ENCODE peak calls at places on chromosomes 12 and 14, in six cellular contexts. One of them, this sample, is unnamed. For H3K36me3, the result is how much of the 10 kb centered on the place peaks cover.

GRCh38 chr14:59826150-59826549 is 44.4 kb downstream of the RTN1 start:
- DNase-seq in GM23248: no peak
- DNase-seq in mammary epithelial cell: no peak
- DNase-seq in tibial artery: no peak
- DNase-seq in GM23338: no peak
- DNase-seq in MG63: no peak
- DNase-seq in this sample: no peak

GRCh38 chr12:58540480-58541299 is 379.6 kb downstream of the LRIG3 start:
- DNase-seq in GM23338: peak
- DNase-seq in mammary epithelial cell: peak
- DNase-seq in GM23248: peak
- DNase-seq in tibial artery: peak
- DNase-seq in MG63: peak
- DNase-seq in this sample: peak

GRCh38 chr12:111686574-111687105 is 787 bp downstream of the ACAD10 start:
- DNase-seq in MG63: no peak
- DNase-seq in GM23338: no peak
- DNase-seq in tibial artery: no peak
- DNase-seq in GM23248: peak
- DNase-seq in mammary epithelial cell: no peak
- DNase-seq in this sample: no peak

GRCh38 chr12:11171953-11172675 is 1.1 kb downstream of the SMIM10L1 start:
- DNase-seq in GM23338: peak
- DNase-seq in mammary epithelial cell: peak
- DNase-seq in tibial artery: no peak
- DNase-seq in MG63: no peak
- DNase-seq in GM23248: peak
- DNase-seq in this sample: no peak

GRCh38 chr12:75814856-75815754 is 216.5 kb downstream of the PHLDA1 start:
- DNase-seq in MG63: peak
- DNase-seq in GM23248: peak
- DNase-seq in GM23338: no peak
- DNase-seq in tibial artery: no peak
- DNase-seq in mammary epithelial cell: peak
- DNase-seq in this sample: no peak

GRCh38 chr12:33192226-33192625 is 247.4 kb downstream of the SYT10 start:
- DNase-seq in GM23338: no peak
- DNase-seq in MG63: no peak
- DNase-seq in tibial artery: no peak
- DNase-seq in GM23248: no peak
- DNase-seq in mammary epithelial cell: no peak
- DNase-seq in this sample: no peak

GRCh38 chr14:92973798-92974372 is 50.9 kb downstream of the CHGA start:
- DNase-seq in MG63: peak
- DNase-seq in GM23338: no peak
- DNase-seq in tibial artery: no peak
- DNase-seq in GM23248: peak
- DNase-seq in mammary epithelial cell: no peak
- DNase-seq in this sample: no peak

GRCh38 chr14:102795060-102795925 is 18.0 kb downstream of the TRAF3 start:
- DNase-seq in MG63: peak
- DNase-seq in GM23248: peak
- DNase-seq in mammary epithelial cell: peak
- DNase-seq in tibial artery: peak
- DNase-seq in GM23338: no peak
- DNase-seq in this sample: peak

GRCh38 chr14:24941719-24942118 is 108.2 kb downstream of the STXBP6 start:
- DNase-seq in MG63: no peak
- DNase-seq in GM23248: no peak
- DNase-seq in tibial artery: no peak
- DNase-seq in GM23338: peak
- DNase-seq in mammary epithelial cell: no peak
- DNase-seq in this sample: no peak

GRCh38 chr14:104800600-104801283 is at the start of gene ZBTB42:
- DNase-seq in GM23338: peak
- DNase-seq in tibial artery: peak
- DNase-seq in GM23248: peak
- DNase-seq in MG63: peak
- DNase-seq in mammary epithelial cell: peak
- DNase-seq in this sample: peak

GRCh38 chr12:48681416-48681737 is 661 bp downstream of the KANSL2 start:
- DNase-seq in MG63: no peak
- DNase-seq in mammary epithelial cell: no peak
- DNase-seq in tibial artery: no peak
- DNase-seq in GM23338: no peak
- DNase-seq in GM23248: peak
- DNase-seq in this sample: peak

GRCh38 chr14:79417961-79418360 is 793.3 kb downstream of the DIO2 start:
- DNase-seq in GM23248: no peak
- DNase-seq in MG63: no peak
- DNase-seq in mammary epithelial cell: no peak
- DNase-seq in GM23338: no peak
- DNase-seq in tibial artery: no peak
- DNase-seq in this sample: no peak

GRCh38 chr14:102891556-102891955 is 30.9 kb upstream of the AMN start:
- DNase-seq in MG63: no peak
- DNase-seq in mammary epithelial cell: no peak
- DNase-seq in GM23338: no peak
- DNase-seq in tibial artery: no peak
- DNase-seq in GM23248: peak
- DNase-seq in this sample: no peak

GRCh38 chr12:122123051-122123760 is 44.6 kb downstream of the MLXIP start:
- DNase-seq in MG63: peak
- DNase-seq in GM23338: peak
- DNase-seq in tibial artery: peak
- DNase-seq in GM23248: peak
- DNase-seq in mammary epithelial cell: peak
- DNase-seq in this sample: peak

GRCh38 chr14:66046035-66046434 is 440.1 kb upstream of the CCDC196 start:
- DNase-seq in GM23338: no peak
- DNase-seq in tibial artery: no peak
- DNase-seq in mammary epithelial cell: no peak
- DNase-seq in MG63: no peak
- DNase-seq in GM23248: peak
- DNase-seq in this sample: no peak

GRCh38 chr12:84889818-84890217 is 22.8 kb downstream of the SLC6A15 start:
- DNase-seq in mammary epithelial cell: no peak
- DNase-seq in MG63: no peak
- DNase-seq in GM23248: no peak
- DNase-seq in tibial artery: no peak
- DNase-seq in GM23338: no peak
- DNase-seq in this sample: no peak

GRCh38 chr12:91555981-91556380 is 373.4 kb upstream of the DCN start:
- DNase-seq in MG63: no peak
- DNase-seq in GM23248: no peak
- DNase-seq in GM23338: no peak
- DNase-seq in tibial artery: no peak
- DNase-seq in mammary epithelial cell: no peak
- DNase-seq in this sample: no peak

GRCh38 chr14:73467800-73468199 is 9.5 kb upstream of the NUMB start:
- DNase-seq in mammary epithelial cell: no peak
- DNase-seq in MG63: no peak
- DNase-seq in GM23248: peak
- DNase-seq in tibial artery: no peak
- DNase-seq in GM23338: no peak
- DNase-seq in this sample: no peak

GRCh38 chr14:104970231-104971068 is 7.7 kb downstream of the AHNAK2 start:
- DNase-seq in GM23248: peak
- DNase-seq in tibial artery: peak
- DNase-seq in MG63: peak
- DNase-seq in mammary epithelial cell: peak
- DNase-seq in GM23338: peak
- DNase-seq in this sample: peak

GRCh38 chr12:15851919-15852318 is 30.3 kb upstream of the STRAP start:
- DNase-seq in mammary epithelial cell: peak
- DNase-seq in MG63: no peak
- DNase-seq in GM23248: peak
- DNase-seq in tibial artery: no peak
- DNase-seq in GM23338: no peak
- DNase-seq in this sample: no peak

GRCh38 chr12:68158427-68158826 is 1.1 kb downstream of the IFNG start:
- DNase-seq in tibial artery: no peak
- DNase-seq in mammary epithelial cell: peak
- DNase-seq in MG63: no peak
- DNase-seq in GM23248: peak
- DNase-seq in GM23338: peak
- DNase-seq in this sample: peak

GRCh38 chr14:99742509-99743487 is 50.4 kb upstream of the EML1 start:
- DNase-seq in GM23338: no peak
- DNase-seq in GM23248: no peak
- DNase-seq in tibial artery: no peak
- DNase-seq in MG63: no peak
- DNase-seq in mammary epithelial cell: no peak
- DNase-seq in this sample: no peak

GRCh38 chr14:32453857-32454810 is 125.0 kb downstream of the AKAP6 start:
- DNase-seq in GM23248: peak
- DNase-seq in mammary epithelial cell: peak
- DNase-seq in MG63: no peak
- DNase-seq in tibial artery: no peak
- DNase-seq in GM23338: no peak
- DNase-seq in this sample: no peak

GRCh38 chr12:95463019-95463418 is 10.9 kb upstream of the METAP2 start:
- DNase-seq in GM23248: no peak
- DNase-seq in MG63: no peak
- DNase-seq in mammary epithelial cell: no peak
- DNase-seq in tibial artery: no peak
- DNase-seq in GM23338: no peak
- DNase-seq in this sample: no peak

GRCh38 chr12:49912846-49913245 is 9.1 kb upstream of the FAIM2 start:
- DNase-seq in GM23338: no peak
- DNase-seq in MG63: no peak
- DNase-seq in GM23248: no peak
- DNase-seq in tibial artery: no peak
- DNase-seq in mammary epithelial cell: no peak
- DNase-seq in this sample: no peak

GRCh38 chr14:99391671-99392070 is 89.0 kb downstream of the SETD3 start:
- DNase-seq in tibial artery: no peak
- DNase-seq in MG63: no peak
- DNase-seq in GM23338: no peak
- DNase-seq in GM23248: peak
- DNase-seq in mammary epithelial cell: no peak
- DNase-seq in this sample: no peak

GRCh38 chr12:118448341-118448740 is 72.0 kb downstream of the SUDS3 start:
- DNase-seq in mammary epithelial cell: no peak
- DNase-seq in GM23338: no peak
- DNase-seq in GM23248: no peak
- DNase-seq in tibial artery: no peak
- DNase-seq in MG63: no peak
- DNase-seq in this sample: no peak

GRCh38 chr14:100535287-100536131 is 51.7 kb downstream of the BEGAIN start:
- DNase-seq in mammary epithelial cell: no peak
- DNase-seq in tibial artery: peak
- DNase-seq in GM23338: no peak
- DNase-seq in GM23248: no peak
- DNase-seq in MG63: no peak
- DNase-seq in this sample: peak

GRCh38 chr14:59707778-59708635 is 131.4 kb upstream of the CCDC175 start:
- DNase-seq in GM23338: no peak
- DNase-seq in MG63: no peak
- DNase-seq in GM23248: peak
- DNase-seq in tibial artery: no peak
- DNase-seq in mammary epithelial cell: no peak
- DNase-seq in this sample: no peak

DNA sequence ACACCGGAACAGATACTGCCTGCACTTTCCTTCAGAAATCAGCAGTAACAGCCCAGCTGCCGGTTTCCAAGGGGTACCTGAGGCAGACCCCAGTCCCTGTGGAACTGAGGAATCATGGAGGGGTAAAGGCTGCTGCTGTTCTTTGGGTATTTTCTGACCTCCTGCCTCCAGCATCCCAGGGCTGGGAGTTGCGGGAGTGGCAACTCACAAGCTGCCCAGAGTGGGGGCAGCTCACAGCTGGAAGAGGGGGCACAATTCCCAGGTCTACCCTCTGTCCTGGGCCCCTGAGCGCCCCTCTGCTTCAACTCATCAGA is 9.6 kb downstream of the ZNF605 start:
- DNase-seq in GM23248: no peak
- DNase-seq in GM23338: no peak
- DNase-seq in tibial artery: no peak
- DNase-seq in mammary epithelial cell: no peak
- DNase-seq in MG63: no peak
- DNase-seq in this sample: no peak
- H3K36me3 ChIP-seq in GM23248: half or more
- H3K36me3 ChIP-seq in GM23338: under half
- H3K36me3 ChIP-seq in tibial artery: half or more
- H3K36me3 ChIP-seq in mammary epithelial cell: under half
- H3K36me3 ChIP-seq in MG63: half or more
- H3K36me3 ChIP-seq in this sample: under half

DNA sequence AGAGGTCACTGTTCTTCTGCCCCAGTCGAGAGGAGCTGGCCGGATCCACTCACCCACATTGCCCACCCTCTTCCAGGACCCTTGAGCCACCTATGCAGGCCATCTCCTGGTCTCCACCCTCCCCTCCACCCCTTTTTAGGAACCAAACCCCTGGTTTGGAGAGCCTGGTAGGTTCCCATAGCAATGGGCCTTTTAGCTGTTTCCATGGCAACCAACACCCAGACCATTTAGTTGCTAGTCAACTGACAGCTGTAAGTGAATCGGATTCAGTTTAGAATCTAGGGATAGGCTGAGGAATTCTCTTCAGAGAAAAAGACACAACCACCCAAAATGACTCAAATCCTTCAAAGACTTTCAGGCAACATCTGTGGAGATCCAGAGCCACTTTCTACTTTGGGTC is 16.5 kb downstream of the NPC2 start:
- DNase-seq in mammary epithelial cell: no peak
- DNase-seq in GM23248: no peak
- DNase-seq in tibial artery: no peak
- DNase-seq in MG63: no peak
- DNase-seq in GM23338: peak
- DNase-seq in this sample: no peak
- H3K4me3 ChIP-seq in mammary epithelial cell: no peak
- H3K4me3 ChIP-seq in GM23248: no peak
- H3K4me3 ChIP-seq in tibial artery: no peak
- H3K4me3 ChIP-seq in MG63: no peak
- H3K4me3 ChIP-seq in GM23338: no peak
- H3K4me3 ChIP-seq in this sample: no peak

GRCh38 chr12:98544741-98545140 is 29.4 kb downstream of the TMPO start:
- DNase-seq in GM23248: peak
- DNase-seq in GM23338: no peak
- DNase-seq in MG63: no peak
- DNase-seq in mammary epithelial cell: no peak
- DNase-seq in tibial artery: no peak
- DNase-seq in this sample: no peak
- H3K36me3 ChIP-seq in GM23248: under half
- H3K36me3 ChIP-seq in GM23338: half or more
- H3K36me3 ChIP-seq in MG63: half or more
- H3K36me3 ChIP-seq in mammary epithelial cell: under half
- H3K36me3 ChIP-seq in tibial artery: under half
- H3K36me3 ChIP-seq in this sample: under half

DNA sequence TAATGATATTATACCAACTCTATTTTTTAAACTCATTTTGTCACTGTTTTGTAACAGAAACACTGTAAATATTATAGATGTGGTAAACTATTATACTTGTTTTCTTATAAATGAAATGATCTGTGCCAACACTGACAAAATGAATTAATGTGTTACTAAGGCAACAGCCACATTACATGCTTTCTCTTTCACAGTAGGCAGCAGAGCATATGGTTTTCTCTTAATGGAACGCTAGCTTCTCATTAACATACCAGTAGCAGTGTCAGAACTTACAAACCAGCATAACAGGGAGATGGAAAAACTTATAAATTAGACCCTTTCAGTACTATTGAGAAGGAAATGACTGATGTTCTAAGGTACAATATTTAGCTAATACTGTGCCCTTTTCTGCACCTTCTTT is 398.8 kb downstream of the PRKD1 start:
- DNase-seq in GM23248: peak
- DNase-seq in MG63: no peak
- DNase-seq in GM23338: no peak
- DNase-seq in mammary epithelial cell: no peak
- DNase-seq in tibial artery: no peak
- DNase-seq in this sample: no peak
- H3K4me3 ChIP-seq in GM23248: no peak
- H3K4me3 ChIP-seq in MG63: no peak
- H3K4me3 ChIP-seq in GM23338: no peak
- H3K4me3 ChIP-seq in mammary epithelial cell: no peak
- H3K4me3 ChIP-seq in tibial artery: no peak
- H3K4me3 ChIP-seq in this sample: no peak